ENCODE peak calls at places on chromosomes 11 and 22, in seven cellular contexts. One of them, this sample, is unnamed.

GRCh38 chr11:59802639-59803176 is 7.9 kb downstream of the MRPL16 start:
- DNase-seq in tibial artery: no peak
- DNase-seq in mammary epithelial cell: peak; percentile 44
- DNase-seq in A549: peak; percentile 58
- DNase-seq in CD4-positive, CD25-positive, alpha-beta regulatory T cell: peak; percentile 29
- DNase-seq in fibroblast of villous mesenchyme: peak; percentile 70
- DNase-seq in lower lobe of right lung: no peak
- DNase-seq in this sample: peak; percentile 59

GRCh38 chr11:132941024-132941646 is 591.2 kb downstream of the OPCML start:
- DNase-seq in mammary epithelial cell: peak; percentile 14
- DNase-seq in CD4-positive, CD25-positive, alpha-beta regulatory T cell: no peak
- DNase-seq in tibial artery: no peak
- DNase-seq in A549: no peak
- DNase-seq in lower lobe of right lung: no peak
- DNase-seq in fibroblast of villous mesenchyme: peak; percentile 25
- DNase-seq in this sample: peak; percentile 2

GRCh38 chr11:428295-428694 is 13.5 kb upstream of the SIGIRR start:
- DNase-seq in lower lobe of right lung: peak; percentile 48
- DNase-seq in tibial artery: no peak
- DNase-seq in fibroblast of villous mesenchyme: no peak
- DNase-seq in CD4-positive, CD25-positive, alpha-beta regulatory T cell: no peak
- DNase-seq in A549: no peak
- DNase-seq in mammary epithelial cell: no peak
- DNase-seq in this sample: no peak

GRCh38 chr11:96199563-96200025 is 143.4 kb downstream of the MAML2 start:
- DNase-seq in CD4-positive, CD25-positive, alpha-beta regulatory T cell: peak; percentile 5
- DNase-seq in tibial artery: no peak
- DNase-seq in fibroblast of villous mesenchyme: peak; percentile 77
- DNase-seq in lower lobe of right lung: no peak
- DNase-seq in mammary epithelial cell: no peak
- DNase-seq in A549: no peak
- DNase-seq in this sample: no peak

GRCh38 chr11:12657981-12658380 is 16.2 kb upstream of the TEAD1 start:
- DNase-seq in tibial artery: no peak
- DNase-seq in A549: no peak
- DNase-seq in fibroblast of villous mesenchyme: no peak
- DNase-seq in mammary epithelial cell: no peak
- DNase-seq in CD4-positive, CD25-positive, alpha-beta regulatory T cell: no peak
- DNase-seq in lower lobe of right lung: no peak
- DNase-seq in this sample: no peak

GRCh38 chr22:19848298-19849224 is 6.1 kb downstream of the GNB1L start:
- DNase-seq in mammary epithelial cell: peak; percentile 65
- DNase-seq in lower lobe of right lung: peak; percentile 65
- DNase-seq in A549: peak; percentile 20
- DNase-seq in tibial artery: no peak
- DNase-seq in CD4-positive, CD25-positive, alpha-beta regulatory T cell: no peak
- DNase-seq in fibroblast of villous mesenchyme: no peak
- DNase-seq in this sample: no peak

GRCh38 chr11:95372097-95372656 is 141.2 kb upstream of the SESN3 start:
- DNase-seq in lower lobe of right lung: no peak
- DNase-seq in tibial artery: no peak
- DNase-seq in mammary epithelial cell: no peak
- DNase-seq in CD4-positive, CD25-positive, alpha-beta regulatory T cell: no peak
- DNase-seq in A549: no peak
- DNase-seq in fibroblast of villous mesenchyme: no peak
- DNase-seq in this sample: no peak

GRCh38 chr11:67674442-67674871 is at the start of gene ALDH3B2:
- DNase-seq in CD4-positive, CD25-positive, alpha-beta regulatory T cell: no peak
- DNase-seq in lower lobe of right lung: no peak
- DNase-seq in mammary epithelial cell: peak; percentile 79
- DNase-seq in fibroblast of villous mesenchyme: no peak
- DNase-seq in A549: no peak
- DNase-seq in tibial artery: no peak
- DNase-seq in this sample: no peak

GRCh38 chr11:103987631-103988594 is 48.5 kb upstream of the DDI1 start:
- DNase-seq in A549: no peak
- DNase-seq in CD4-positive, CD25-positive, alpha-beta regulatory T cell: no peak
- DNase-seq in lower lobe of right lung: no peak
- DNase-seq in mammary epithelial cell: no peak
- DNase-seq in tibial artery: no peak
- DNase-seq in fibroblast of villous mesenchyme: peak; percentile 61
- DNase-seq in this sample: no peak

GRCh38 chr11:74592063-74592440 is 330 bp upstream of the POLD3 start:
- DNase-seq in lower lobe of right lung: no peak
- DNase-seq in CD4-positive, CD25-positive, alpha-beta regulatory T cell: no peak
- DNase-seq in fibroblast of villous mesenchyme: no peak
- DNase-seq in A549: no peak
- DNase-seq in mammary epithelial cell: no peak
- DNase-seq in tibial artery: no peak
- DNase-seq in this sample: no peak

GRCh38 chr11:35862666-35863065 is 81.2 kb upstream of the LDLRAD3 start:
- DNase-seq in tibial artery: no peak
- DNase-seq in fibroblast of villous mesenchyme: no peak
- DNase-seq in A549: no peak
- DNase-seq in lower lobe of right lung: no peak
- DNase-seq in mammary epithelial cell: no peak
- DNase-seq in CD4-positive, CD25-positive, alpha-beta regulatory T cell: no peak
- DNase-seq in this sample: no peak

GRCh38 chr22:29700206-29700948 is 19.4 kb upstream of the CABP7 start:
- DNase-seq in lower lobe of right lung: no peak
- DNase-seq in tibial artery: no peak
- DNase-seq in fibroblast of villous mesenchyme: no peak
- DNase-seq in A549: no peak
- DNase-seq in mammary epithelial cell: no peak
- DNase-seq in CD4-positive, CD25-positive, alpha-beta regulatory T cell: no peak
- DNase-seq in this sample: no peak

GRCh38 chr22:43216738-43217137 is 29.8 kb upstream of the TTLL12 start:
- DNase-seq in CD4-positive, CD25-positive, alpha-beta regulatory T cell: no peak
- DNase-seq in A549: no peak
- DNase-seq in fibroblast of villous mesenchyme: no peak
- DNase-seq in tibial artery: no peak
- DNase-seq in mammary epithelial cell: no peak
- DNase-seq in lower lobe of right lung: no peak
- DNase-seq in this sample: no peak

GRCh38 chr11:31808721-31809542 is 2.2 kb downstream of the PAX6 start:
- DNase-seq in tibial artery: no peak
- DNase-seq in A549: no peak
- DNase-seq in CD4-positive, CD25-positive, alpha-beta regulatory T cell: no peak
- DNase-seq in lower lobe of right lung: no peak
- DNase-seq in mammary epithelial cell: no peak
- DNase-seq in fibroblast of villous mesenchyme: no peak
- DNase-seq in this sample: no peak

GRCh38 chr22:20604092-20604747 is 96.8 kb downstream of the MED15 start:
- DNase-seq in lower lobe of right lung: peak; percentile 21
- DNase-seq in CD4-positive, CD25-positive, alpha-beta regulatory T cell: no peak
- DNase-seq in mammary epithelial cell: no peak
- DNase-seq in tibial artery: no peak
- DNase-seq in fibroblast of villous mesenchyme: no peak
- DNase-seq in A549: no peak
- DNase-seq in this sample: no peak

GRCh38 chr11:114921697-114922096 is 243.4 kb downstream of the NXPE2 start:
- DNase-seq in fibroblast of villous mesenchyme: no peak
- DNase-seq in A549: no peak
- DNase-seq in lower lobe of right lung: no peak
- DNase-seq in mammary epithelial cell: no peak
- DNase-seq in CD4-positive, CD25-positive, alpha-beta regulatory T cell: no peak
- DNase-seq in tibial artery: no peak
- DNase-seq in this sample: no peak

GRCh38 chr11:59865031-59865430 is 1.3 kb downstream of the TCN1 start:
- DNase-seq in lower lobe of right lung: no peak
- DNase-seq in tibial artery: no peak
- DNase-seq in A549: no peak
- DNase-seq in CD4-positive, CD25-positive, alpha-beta regulatory T cell: no peak
- DNase-seq in mammary epithelial cell: peak; percentile 82
- DNase-seq in fibroblast of villous mesenchyme: no peak
- DNase-seq in this sample: no peak

GRCh38 chr11:69013009-69013951 is at the start of gene MRGPRF:
- DNase-seq in mammary epithelial cell: no peak
- DNase-seq in lower lobe of right lung: peak; percentile 75
- DNase-seq in tibial artery: peak; percentile 95
- DNase-seq in A549: peak; percentile 30
- DNase-seq in CD4-positive, CD25-positive, alpha-beta regulatory T cell: no peak
- DNase-seq in fibroblast of villous mesenchyme: peak; percentile 92
- DNase-seq in this sample: no peak
- H3K4me3 ChIP-seq in mammary epithelial cell: no peak within 1 kb of the TSS
- H3K4me3 ChIP-seq in lower lobe of right lung: peak within 1 kb of the TSS; percentile 54
- H3K4me3 ChIP-seq in tibial artery: peak within 1 kb of the TSS; percentile 70
- H3K4me3 ChIP-seq in A549: no peak within 1 kb of the TSS
- H3K4me3 ChIP-seq in CD4-positive, CD25-positive, alpha-beta regulatory T cell: no peak within 1 kb of the TSS
- H3K4me3 ChIP-seq in fibroblast of villous mesenchyme: peak within 1 kb of the TSS; percentile 64
- H3K4me3 ChIP-seq in this sample: no peak within 1 kb of the TSS

DNA sequence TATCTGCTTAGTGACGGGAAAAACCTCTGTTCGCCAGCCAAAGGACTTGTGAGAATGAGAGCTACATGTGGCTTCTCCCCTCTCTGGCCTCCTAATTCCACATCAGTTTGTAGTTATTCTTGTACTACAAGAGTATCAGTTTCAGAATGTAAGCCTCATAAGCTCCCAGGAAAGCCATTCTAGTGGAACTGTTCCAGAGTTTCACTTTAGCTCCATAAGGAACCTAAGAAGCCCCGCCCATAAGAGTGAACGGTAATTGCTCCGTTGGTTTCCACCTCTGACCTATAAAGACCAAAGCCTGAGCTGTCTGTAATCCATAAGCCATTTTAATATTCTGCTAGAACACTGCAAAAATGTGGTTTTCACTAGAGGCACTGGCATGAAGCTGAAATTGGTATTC is 53.0 kb downstream of the SIK3 start:
- DNase-seq in lower lobe of right lung: no peak
- DNase-seq in CD4-positive, CD25-positive, alpha-beta regulatory T cell: no peak
- DNase-seq in A549: no peak
- DNase-seq in tibial artery: no peak
- DNase-seq in mammary epithelial cell: no peak
- DNase-seq in fibroblast of villous mesenchyme: peak; percentile 70
- DNase-seq in this sample: no peak
- H3K4me3 ChIP-seq in lower lobe of right lung: no peak overlapping the region
- H3K4me3 ChIP-seq in CD4-positive, CD25-positive, alpha-beta regulatory T cell: no peak overlapping the region
- H3K4me3 ChIP-seq in A549: no peak overlapping the region
- H3K4me3 ChIP-seq in tibial artery: no peak overlapping the region
- H3K4me3 ChIP-seq in mammary epithelial cell: no peak overlapping the region
- H3K4me3 ChIP-seq in fibroblast of villous mesenchyme: no peak overlapping the region
- H3K4me3 ChIP-seq in this sample: no peak overlapping the region

DNA sequence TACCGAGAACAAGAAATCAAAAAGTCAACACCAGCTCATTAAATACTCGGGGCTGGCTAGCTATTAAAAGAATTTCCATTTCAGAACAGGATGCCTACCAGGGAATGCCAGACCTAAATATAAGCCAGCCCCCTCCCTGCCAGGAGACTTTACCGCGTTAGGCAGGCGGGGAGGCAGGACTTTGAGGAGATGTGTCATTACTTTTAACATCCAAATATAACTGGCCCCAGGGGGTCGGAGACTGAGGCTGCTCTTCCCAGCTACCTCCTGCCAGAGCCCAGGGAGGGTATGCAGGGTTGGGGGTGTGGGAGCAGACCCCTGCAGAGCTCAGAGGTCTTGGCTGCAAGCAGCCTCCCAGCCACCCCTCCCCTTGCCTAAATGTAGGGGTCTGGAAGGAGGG is 183.5 kb downstream of the DSCAML1 start:
- DNase-seq in fibroblast of villous mesenchyme: no peak
- DNase-seq in CD4-positive, CD25-positive, alpha-beta regulatory T cell: no peak
- DNase-seq in tibial artery: no peak
- DNase-seq in A549: no peak
- DNase-seq in lower lobe of right lung: no peak
- DNase-seq in mammary epithelial cell: no peak
- DNase-seq in this sample: no peak
- H3K4me3 ChIP-seq in fibroblast of villous mesenchyme: no peak overlapping the region
- H3K4me3 ChIP-seq in CD4-positive, CD25-positive, alpha-beta regulatory T cell: no peak overlapping the region
- H3K4me3 ChIP-seq in tibial artery: no peak overlapping the region
- H3K4me3 ChIP-seq in A549: no peak overlapping the region
- H3K4me3 ChIP-seq in lower lobe of right lung: no peak overlapping the region
- H3K4me3 ChIP-seq in mammary epithelial cell: no peak overlapping the region
- H3K4me3 ChIP-seq in this sample: no peak overlapping the region

GRCh38 chr11:119421351-119421750 is 1.6 kb downstream of the THY1 start:
- DNase-seq in lower lobe of right lung: no peak
- DNase-seq in tibial artery: no peak
- DNase-seq in CD4-positive, CD25-positive, alpha-beta regulatory T cell: no peak
- DNase-seq in mammary epithelial cell: no peak
- DNase-seq in A549: no peak
- DNase-seq in fibroblast of villous mesenchyme: peak; percentile 20
- DNase-seq in this sample: no peak

GRCh38 chr11:119423459-119424254 is 685 bp upstream of the THY1 start:
- DNase-seq in CD4-positive, CD25-positive, alpha-beta regulatory T cell: no peak
- DNase-seq in lower lobe of right lung: no peak
- DNase-seq in tibial artery: no peak
- DNase-seq in A549: no peak
- DNase-seq in fibroblast of villous mesenchyme: no peak
- DNase-seq in mammary epithelial cell: no peak
- DNase-seq in this sample: no peak

GRCh38 chr11:119421941-119422504 is 949 bp downstream of the THY1 start:
- DNase-seq in fibroblast of villous mesenchyme: peak; percentile 34
- DNase-seq in lower lobe of right lung: no peak
- DNase-seq in tibial artery: no peak
- DNase-seq in A549: no peak
- DNase-seq in mammary epithelial cell: no peak
- DNase-seq in CD4-positive, CD25-positive, alpha-beta regulatory T cell: no peak
- DNase-seq in this sample: no peak

GRCh38 chr11:119424276-119424675 is 1.3 kb upstream of the THY1 start:
- DNase-seq in mammary epithelial cell: no peak
- DNase-seq in tibial artery: no peak
- DNase-seq in lower lobe of right lung: no peak
- DNase-seq in A549: no peak
- DNase-seq in CD4-positive, CD25-positive, alpha-beta regulatory T cell: no peak
- DNase-seq in fibroblast of villous mesenchyme: no peak
- DNase-seq in this sample: no peak

GRCh38 chr11:119422505-119423416 is at the start of gene THY1:
- DNase-seq in mammary epithelial cell: no peak
- DNase-seq in tibial artery: no peak
- DNase-seq in lower lobe of right lung: no peak
- DNase-seq in A549: no peak
- DNase-seq in fibroblast of villous mesenchyme: peak; percentile 52
- DNase-seq in CD4-positive, CD25-positive, alpha-beta regulatory T cell: no peak
- DNase-seq in this sample: peak; percentile 75
- H3K4me3 ChIP-seq in mammary epithelial cell: peak within 1 kb of the TSS; percentile 61
- H3K4me3 ChIP-seq in tibial artery: peak within 1 kb of the TSS; percentile 44
- H3K4me3 ChIP-seq in lower lobe of right lung: peak within 1 kb of the TSS; percentile 41
- H3K4me3 ChIP-seq in A549: peak within 1 kb of the TSS; percentile 58
- H3K4me3 ChIP-seq in fibroblast of villous mesenchyme: peak within 1 kb of the TSS; percentile 77
- H3K4me3 ChIP-seq in CD4-positive, CD25-positive, alpha-beta regulatory T cell: no peak within 1 kb of the TSS
- H3K4me3 ChIP-seq in this sample: peak within 1 kb of the TSS; percentile 81

GRCh38 chr11:93542753-93543246 is 391 bp downstream of the SMCO4 start:
- DNase-seq in A549: no peak
- DNase-seq in tibial artery: no peak
- DNase-seq in CD4-positive, CD25-positive, alpha-beta regulatory T cell: no peak
- DNase-seq in mammary epithelial cell: no peak
- DNase-seq in fibroblast of villous mesenchyme: no peak
- DNase-seq in lower lobe of right lung: no peak
- DNase-seq in this sample: no peak

GRCh38 chr11:93540337-93540736 is 2.9 kb downstream of the SMCO4 start:
- DNase-seq in tibial artery: no peak
- DNase-seq in A549: no peak
- DNase-seq in CD4-positive, CD25-positive, alpha-beta regulatory T cell: no peak
- DNase-seq in fibroblast of villous mesenchyme: no peak
- DNase-seq in lower lobe of right lung: no peak
- DNase-seq in mammary epithelial cell: no peak
- DNase-seq in this sample: no peak

GRCh38 chr11:93543292-93543977 is at the start of gene SMCO4:
- DNase-seq in mammary epithelial cell: peak; percentile 75
- DNase-seq in tibial artery: peak; percentile 71
- DNase-seq in CD4-positive, CD25-positive, alpha-beta regulatory T cell: peak; percentile 35
- DNase-seq in A549: peak; percentile 77
- DNase-seq in fibroblast of villous mesenchyme: peak; percentile 76
- DNase-seq in lower lobe of right lung: peak; percentile 91
- DNase-seq in this sample: peak; percentile 68

GRCh38 chr11:93541884-93542752 is 1.1 kb downstream of the SMCO4 start:
- DNase-seq in tibial artery: peak; percentile 36
- DNase-seq in fibroblast of villous mesenchyme: peak; percentile 58
- DNase-seq in lower lobe of right lung: peak; percentile 68
- DNase-seq in A549: peak; percentile 58
- DNase-seq in CD4-positive, CD25-positive, alpha-beta regulatory T cell: no peak
- DNase-seq in mammary epithelial cell: peak; percentile 44
- DNase-seq in this sample: no peak

GRCh38 chr11:93541154-93541553 is 2.0 kb downstream of the SMCO4 start:
- DNase-seq in A549: no peak
- DNase-seq in tibial artery: no peak
- DNase-seq in fibroblast of villous mesenchyme: no peak
- DNase-seq in mammary epithelial cell: no peak
- DNase-seq in CD4-positive, CD25-positive, alpha-beta regulatory T cell: no peak
- DNase-seq in lower lobe of right lung: no peak
- DNase-seq in this sample: no peak
- H3K4me3 ChIP-seq in A549: no peak overlapping the region
- H3K4me3 ChIP-seq in tibial artery: no peak overlapping the region
- H3K4me3 ChIP-seq in fibroblast of villous mesenchyme: no peak overlapping the region
- H3K4me3 ChIP-seq in mammary epithelial cell: no peak overlapping the region
- H3K4me3 ChIP-seq in CD4-positive, CD25-positive, alpha-beta regulatory T cell: no peak overlapping the region
- H3K4me3 ChIP-seq in lower lobe of right lung: no peak overlapping the region
- H3K4me3 ChIP-seq in this sample: no peak overlapping the region

This sample was measured in Jurkat, Clone E6-1.